ENCODE peak calls at places on chromosomes 4 and X, in nine cellular contexts. One of them, this sample, is unnamed.

GRCh38 chr4:77073106-77073858 is 2.5 kb downstream of the CCNI start:
- DNase-seq in AG04449: no peak
- DNase-seq in ACHN: no peak
- DNase-seq in Panc1: no peak
- DNase-seq in astrocyte of the spinal cord: peak
- DNase-seq in stimulated activated CD8-positive, alpha-beta memory T cell treated with anti-CD3 and anti-CD28 coated beads, Interleukin-15, amount 100 ng/mL, for 1 hour: no peak
- DNase-seq in HS-27A: no peak
- DNase-seq in activated CD8-positive, alpha-beta memory T cell treated with anti-CD3 and anti-CD28 coated beads for 4 hours: no peak
- DNase-seq in spleen: no peak
- DNase-seq in this sample: no peak

GRCh38 chrX:81868979-81869378 is 667.1 kb downstream of the SH3BGRL start:
- DNase-seq in AG04449: no peak
- DNase-seq in HS-27A: no peak
- DNase-seq in spleen: no peak
- DNase-seq in stimulated activated CD8-positive, alpha-beta memory T cell treated with anti-CD3 and anti-CD28 coated beads, Interleukin-15, amount 100 ng/mL, for 1 hour: no peak
- DNase-seq in ACHN: no peak
- DNase-seq in Panc1: no peak
- DNase-seq in activated CD8-positive, alpha-beta memory T cell treated with anti-CD3 and anti-CD28 coated beads for 4 hours: no peak
- DNase-seq in astrocyte of the spinal cord: no peak
- DNase-seq in this sample: no peak

GRCh38 chrX:45888518-45888917 is 656.7 kb downstream of the ZNF674 start:
- DNase-seq in spleen: no peak
- DNase-seq in astrocyte of the spinal cord: no peak
- DNase-seq in HS-27A: no peak
- DNase-seq in stimulated activated CD8-positive, alpha-beta memory T cell treated with anti-CD3 and anti-CD28 coated beads, Interleukin-15, amount 100 ng/mL, for 1 hour: no peak
- DNase-seq in activated CD8-positive, alpha-beta memory T cell treated with anti-CD3 and anti-CD28 coated beads for 4 hours: no peak
- DNase-seq in Panc1: no peak
- DNase-seq in ACHN: no peak
- DNase-seq in AG04449: no peak
- DNase-seq in this sample: no peak

GRCh38 chr4:106618920-106619319 is 250.3 kb upstream of the GIMD1 start:
- DNase-seq in astrocyte of the spinal cord: no peak
- DNase-seq in stimulated activated CD8-positive, alpha-beta memory T cell treated with anti-CD3 and anti-CD28 coated beads, Interleukin-15, amount 100 ng/mL, for 1 hour: no peak
- DNase-seq in HS-27A: peak
- DNase-seq in spleen: no peak
- DNase-seq in Panc1: no peak
- DNase-seq in ACHN: peak
- DNase-seq in activated CD8-positive, alpha-beta memory T cell treated with anti-CD3 and anti-CD28 coated beads for 4 hours: no peak
- DNase-seq in AG04449: no peak
- DNase-seq in this sample: no peak

GRCh38 chr4:176193898-176194297 is 1.5 kb downstream of the SPATA4 start:
- DNase-seq in activated CD8-positive, alpha-beta memory T cell treated with anti-CD3 and anti-CD28 coated beads for 4 hours: no peak
- DNase-seq in spleen: no peak
- DNase-seq in AG04449: peak
- DNase-seq in HS-27A: no peak
- DNase-seq in Panc1: peak
- DNase-seq in stimulated activated CD8-positive, alpha-beta memory T cell treated with anti-CD3 and anti-CD28 coated beads, Interleukin-15, amount 100 ng/mL, for 1 hour: no peak
- DNase-seq in ACHN: no peak
- DNase-seq in astrocyte of the spinal cord: peak
- DNase-seq in this sample: no peak

GRCh38 chr4:37794046-37794445 is 32.4 kb upstream of the PGM2 start:
- DNase-seq in AG04449: no peak
- DNase-seq in spleen: no peak
- DNase-seq in HS-27A: no peak
- DNase-seq in ACHN: no peak
- DNase-seq in Panc1: no peak
- DNase-seq in astrocyte of the spinal cord: no peak
- DNase-seq in activated CD8-positive, alpha-beta memory T cell treated with anti-CD3 and anti-CD28 coated beads for 4 hours: no peak
- DNase-seq in stimulated activated CD8-positive, alpha-beta memory T cell treated with anti-CD3 and anti-CD28 coated beads, Interleukin-15, amount 100 ng/mL, for 1 hour: no peak
- DNase-seq in this sample: no peak

GRCh38 chrX:8848921-8849320 is 47.7 kb upstream of the FAM9A start:
- DNase-seq in stimulated activated CD8-positive, alpha-beta memory T cell treated with anti-CD3 and anti-CD28 coated beads, Interleukin-15, amount 100 ng/mL, for 1 hour: no peak
- DNase-seq in Panc1: no peak
- DNase-seq in ACHN: peak
- DNase-seq in HS-27A: no peak
- DNase-seq in spleen: no peak
- DNase-seq in astrocyte of the spinal cord: no peak
- DNase-seq in AG04449: no peak
- DNase-seq in activated CD8-positive, alpha-beta memory T cell treated with anti-CD3 and anti-CD28 coated beads for 4 hours: no peak
- DNase-seq in this sample: no peak

GRCh38 chr4:94390804-94391410 is 48.3 kb upstream of the HPGDS start:
- DNase-seq in activated CD8-positive, alpha-beta memory T cell treated with anti-CD3 and anti-CD28 coated beads for 4 hours: no peak
- DNase-seq in AG04449: no peak
- DNase-seq in Panc1: no peak
- DNase-seq in HS-27A: no peak
- DNase-seq in ACHN: peak
- DNase-seq in astrocyte of the spinal cord: peak
- DNase-seq in stimulated activated CD8-positive, alpha-beta memory T cell treated with anti-CD3 and anti-CD28 coated beads, Interleukin-15, amount 100 ng/mL, for 1 hour: no peak
- DNase-seq in spleen: no peak
- DNase-seq in this sample: no peak

GRCh38 chr4:7988437-7988836 is 48.8 kb upstream of the AFAP1 start:
- DNase-seq in Panc1: no peak
- DNase-seq in ACHN: no peak
- DNase-seq in HS-27A: no peak
- DNase-seq in astrocyte of the spinal cord: no peak
- DNase-seq in activated CD8-positive, alpha-beta memory T cell treated with anti-CD3 and anti-CD28 coated beads for 4 hours: no peak
- DNase-seq in stimulated activated CD8-positive, alpha-beta memory T cell treated with anti-CD3 and anti-CD28 coated beads, Interleukin-15, amount 100 ng/mL, for 1 hour: no peak
- DNase-seq in spleen: no peak
- DNase-seq in AG04449: peak
- DNase-seq in this sample: no peak

GRCh38 chrX:104288269-104288668 is 33.5 kb upstream of the ESX1 start:
- DNase-seq in astrocyte of the spinal cord: no peak
- DNase-seq in stimulated activated CD8-positive, alpha-beta memory T cell treated with anti-CD3 and anti-CD28 coated beads, Interleukin-15, amount 100 ng/mL, for 1 hour: no peak
- DNase-seq in ACHN: no peak
- DNase-seq in AG04449: no peak
- DNase-seq in activated CD8-positive, alpha-beta memory T cell treated with anti-CD3 and anti-CD28 coated beads for 4 hours: no peak
- DNase-seq in HS-27A: no peak
- DNase-seq in spleen: no peak
- DNase-seq in Panc1: no peak
- DNase-seq in this sample: no peak

GRCh38 chr4:159367421-159368105 is 264.7 kb downstream of the RAPGEF2 start:
- DNase-seq in Panc1: no peak
- DNase-seq in HS-27A: no peak
- DNase-seq in activated CD8-positive, alpha-beta memory T cell treated with anti-CD3 and anti-CD28 coated beads for 4 hours: no peak
- DNase-seq in AG04449: no peak
- DNase-seq in ACHN: no peak
- DNase-seq in stimulated activated CD8-positive, alpha-beta memory T cell treated with anti-CD3 and anti-CD28 coated beads, Interleukin-15, amount 100 ng/mL, for 1 hour: no peak
- DNase-seq in spleen: no peak
- DNase-seq in astrocyte of the spinal cord: no peak
- DNase-seq in this sample: no peak

GRCh38 chr4:134388351-134388750 is 186.8 kb upstream of the PABPC4L start:
- DNase-seq in HS-27A: no peak
- DNase-seq in ACHN: no peak
- DNase-seq in activated CD8-positive, alpha-beta memory T cell treated with anti-CD3 and anti-CD28 coated beads for 4 hours: no peak
- DNase-seq in AG04449: no peak
- DNase-seq in stimulated activated CD8-positive, alpha-beta memory T cell treated with anti-CD3 and anti-CD28 coated beads, Interleukin-15, amount 100 ng/mL, for 1 hour: no peak
- DNase-seq in astrocyte of the spinal cord: no peak
- DNase-seq in Panc1: no peak
- DNase-seq in spleen: no peak
- DNase-seq in this sample: no peak

GRCh38 chr4:151226004-151226932 is 50.7 kb upstream of the PRSS48 start:
- DNase-seq in astrocyte of the spinal cord: peak
- DNase-seq in ACHN: peak
- DNase-seq in stimulated activated CD8-positive, alpha-beta memory T cell treated with anti-CD3 and anti-CD28 coated beads, Interleukin-15, amount 100 ng/mL, for 1 hour: no peak
- DNase-seq in spleen: no peak
- DNase-seq in AG04449: peak
- DNase-seq in activated CD8-positive, alpha-beta memory T cell treated with anti-CD3 and anti-CD28 coated beads for 4 hours: no peak
- DNase-seq in Panc1: peak
- DNase-seq in HS-27A: peak
- DNase-seq in this sample: no peak

GRCh38 chr4:38950159-38950558 is 82.0 kb downstream of the TMEM156 start:
- DNase-seq in activated CD8-positive, alpha-beta memory T cell treated with anti-CD3 and anti-CD28 coated beads for 4 hours: no peak
- DNase-seq in spleen: no peak
- DNase-seq in AG04449: no peak
- DNase-seq in astrocyte of the spinal cord: no peak
- DNase-seq in Panc1: no peak
- DNase-seq in stimulated activated CD8-positive, alpha-beta memory T cell treated with anti-CD3 and anti-CD28 coated beads, Interleukin-15, amount 100 ng/mL, for 1 hour: no peak
- DNase-seq in HS-27A: no peak
- DNase-seq in ACHN: no peak
- DNase-seq in this sample: no peak

GRCh38 chr4:188986271-188986689 is 847.0 kb downstream of the TRIML1 start:
- DNase-seq in AG04449: peak
- DNase-seq in Panc1: peak
- DNase-seq in spleen: no peak
- DNase-seq in ACHN: no peak
- DNase-seq in stimulated activated CD8-positive, alpha-beta memory T cell treated with anti-CD3 and anti-CD28 coated beads, Interleukin-15, amount 100 ng/mL, for 1 hour: no peak
- DNase-seq in astrocyte of the spinal cord: peak
- DNase-seq in HS-27A: no peak
- DNase-seq in activated CD8-positive, alpha-beta memory T cell treated with anti-CD3 and anti-CD28 coated beads for 4 hours: no peak
- DNase-seq in this sample: no peak

GRCh38 chr4:86924805-86925204 is 10.0 kb upstream of the AFF1 start:
- DNase-seq in ACHN: peak
- DNase-seq in stimulated activated CD8-positive, alpha-beta memory T cell treated with anti-CD3 and anti-CD28 coated beads, Interleukin-15, amount 100 ng/mL, for 1 hour: no peak
- DNase-seq in Panc1: no peak
- DNase-seq in AG04449: peak
- DNase-seq in astrocyte of the spinal cord: peak
- DNase-seq in activated CD8-positive, alpha-beta memory T cell treated with anti-CD3 and anti-CD28 coated beads for 4 hours: no peak
- DNase-seq in HS-27A: peak
- DNase-seq in spleen: no peak
- DNase-seq in this sample: no peak

GRCh38 chr4:185396724-185397402 is at the start of gene ANKRD37:
- DNase-seq in spleen: peak
- DNase-seq in stimulated activated CD8-positive, alpha-beta memory T cell treated with anti-CD3 and anti-CD28 coated beads, Interleukin-15, amount 100 ng/mL, for 1 hour: no peak
- DNase-seq in ACHN: no peak
- DNase-seq in Panc1: no peak
- DNase-seq in astrocyte of the spinal cord: peak
- DNase-seq in HS-27A: no peak
- DNase-seq in AG04449: no peak
- DNase-seq in activated CD8-positive, alpha-beta memory T cell treated with anti-CD3 and anti-CD28 coated beads for 4 hours: no peak
- DNase-seq in this sample: no peak

GRCh38 chrX:53266175-53266574 is 15.2 kb downstream of the IQSEC2 start:
- DNase-seq in AG04449: no peak
- DNase-seq in Panc1: no peak
- DNase-seq in HS-27A: no peak
- DNase-seq in stimulated activated CD8-positive, alpha-beta memory T cell treated with anti-CD3 and anti-CD28 coated beads, Interleukin-15, amount 100 ng/mL, for 1 hour: no peak
- DNase-seq in astrocyte of the spinal cord: no peak
- DNase-seq in activated CD8-positive, alpha-beta memory T cell treated with anti-CD3 and anti-CD28 coated beads for 4 hours: no peak
- DNase-seq in spleen: no peak
- DNase-seq in ACHN: no peak
- DNase-seq in this sample: no peak

GRCh38 chr4:98642991-98643426 is 15.4 kb downstream of the TSPAN5 start:
- DNase-seq in Panc1: peak
- DNase-seq in spleen: no peak
- DNase-seq in AG04449: no peak
- DNase-seq in activated CD8-positive, alpha-beta memory T cell treated with anti-CD3 and anti-CD28 coated beads for 4 hours: no peak
- DNase-seq in stimulated activated CD8-positive, alpha-beta memory T cell treated with anti-CD3 and anti-CD28 coated beads, Interleukin-15, amount 100 ng/mL, for 1 hour: no peak
- DNase-seq in ACHN: peak
- DNase-seq in HS-27A: no peak
- DNase-seq in astrocyte of the spinal cord: peak
- DNase-seq in this sample: no peak

GRCh38 chr4:2255501-2256155 is 6.3 kb downstream of the MXD4 start:
- DNase-seq in AG04449: no peak
- DNase-seq in stimulated activated CD8-positive, alpha-beta memory T cell treated with anti-CD3 and anti-CD28 coated beads, Interleukin-15, amount 100 ng/mL, for 1 hour: no peak
- DNase-seq in ACHN: no peak
- DNase-seq in Panc1: no peak
- DNase-seq in spleen: peak
- DNase-seq in HS-27A: no peak
- DNase-seq in astrocyte of the spinal cord: peak
- DNase-seq in activated CD8-positive, alpha-beta memory T cell treated with anti-CD3 and anti-CD28 coated beads for 4 hours: no peak
- DNase-seq in this sample: no peak

GRCh38 chr4:84826681-84827080 is 139.8 kb downstream of the WDFY3 start:
- DNase-seq in astrocyte of the spinal cord: no peak
- DNase-seq in ACHN: no peak
- DNase-seq in HS-27A: no peak
- DNase-seq in spleen: no peak
- DNase-seq in stimulated activated CD8-positive, alpha-beta memory T cell treated with anti-CD3 and anti-CD28 coated beads, Interleukin-15, amount 100 ng/mL, for 1 hour: no peak
- DNase-seq in activated CD8-positive, alpha-beta memory T cell treated with anti-CD3 and anti-CD28 coated beads for 4 hours: no peak
- DNase-seq in AG04449: no peak
- DNase-seq in Panc1: no peak
- DNase-seq in this sample: no peak

GRCh38 chr4:128310266-128310697 is 22.7 kb upstream of the PGRMC2 start:
- DNase-seq in AG04449: no peak
- DNase-seq in ACHN: peak
- DNase-seq in spleen: no peak
- DNase-seq in Panc1: no peak
- DNase-seq in activated CD8-positive, alpha-beta memory T cell treated with anti-CD3 and anti-CD28 coated beads for 4 hours: no peak
- DNase-seq in HS-27A: no peak
- DNase-seq in stimulated activated CD8-positive, alpha-beta memory T cell treated with anti-CD3 and anti-CD28 coated beads, Interleukin-15, amount 100 ng/mL, for 1 hour: no peak
- DNase-seq in astrocyte of the spinal cord: no peak
- DNase-seq in this sample: no peak

GRCh38 chrX:109890910-109891502 is 111.9 kb upstream of the TMEM164 start:
- DNase-seq in stimulated activated CD8-positive, alpha-beta memory T cell treated with anti-CD3 and anti-CD28 coated beads, Interleukin-15, amount 100 ng/mL, for 1 hour: peak
- DNase-seq in astrocyte of the spinal cord: peak
- DNase-seq in HS-27A: peak
- DNase-seq in Panc1: peak
- DNase-seq in activated CD8-positive, alpha-beta memory T cell treated with anti-CD3 and anti-CD28 coated beads for 4 hours: peak
- DNase-seq in ACHN: peak
- DNase-seq in spleen: peak
- DNase-seq in AG04449: no peak
- DNase-seq in this sample: peak

GRCh38 chr4:181661090-181661489 is 582.1 kb upstream of the TENM3 start:
- DNase-seq in ACHN: no peak
- DNase-seq in spleen: no peak
- DNase-seq in Panc1: no peak
- DNase-seq in AG04449: no peak
- DNase-seq in astrocyte of the spinal cord: peak
- DNase-seq in stimulated activated CD8-positive, alpha-beta memory T cell treated with anti-CD3 and anti-CD28 coated beads, Interleukin-15, amount 100 ng/mL, for 1 hour: no peak
- DNase-seq in activated CD8-positive, alpha-beta memory T cell treated with anti-CD3 and anti-CD28 coated beads for 4 hours: no peak
- DNase-seq in HS-27A: no peak
- DNase-seq in this sample: no peak

GRCh38 chr4:24742773-24743676 is 52.3 kb upstream of the SOD3 start:
- DNase-seq in ACHN: no peak
- DNase-seq in stimulated activated CD8-positive, alpha-beta memory T cell treated with anti-CD3 and anti-CD28 coated beads, Interleukin-15, amount 100 ng/mL, for 1 hour: no peak
- DNase-seq in activated CD8-positive, alpha-beta memory T cell treated with anti-CD3 and anti-CD28 coated beads for 4 hours: no peak
- DNase-seq in astrocyte of the spinal cord: no peak
- DNase-seq in AG04449: no peak
- DNase-seq in spleen: no peak
- DNase-seq in HS-27A: no peak
- DNase-seq in Panc1: no peak
- DNase-seq in this sample: no peak

GRCh38 chrX:45758319-45758718 is 557.6 kb upstream of the DIPK2B start:
- DNase-seq in activated CD8-positive, alpha-beta memory T cell treated with anti-CD3 and anti-CD28 coated beads for 4 hours: no peak
- DNase-seq in ACHN: peak
- DNase-seq in Panc1: no peak
- DNase-seq in stimulated activated CD8-positive, alpha-beta memory T cell treated with anti-CD3 and anti-CD28 coated beads, Interleukin-15, amount 100 ng/mL, for 1 hour: no peak
- DNase-seq in astrocyte of the spinal cord: peak
- DNase-seq in spleen: no peak
- DNase-seq in HS-27A: peak
- DNase-seq in AG04449: no peak
- DNase-seq in this sample: no peak

GRCh38 chrX:136907626-136908025 is 27.1 kb upstream of the RBMX start:
- DNase-seq in ACHN: no peak
- DNase-seq in stimulated activated CD8-positive, alpha-beta memory T cell treated with anti-CD3 and anti-CD28 coated beads, Interleukin-15, amount 100 ng/mL, for 1 hour: no peak
- DNase-seq in Panc1: no peak
- DNase-seq in HS-27A: no peak
- DNase-seq in spleen: no peak
- DNase-seq in activated CD8-positive, alpha-beta memory T cell treated with anti-CD3 and anti-CD28 coated beads for 4 hours: no peak
- DNase-seq in AG04449: no peak
- DNase-seq in astrocyte of the spinal cord: no peak
- DNase-seq in this sample: no peak

GRCh38 chr4:40403079-40403478 is 67.9 kb downstream of the CHRNA9 start:
- DNase-seq in spleen: no peak
- DNase-seq in AG04449: no peak
- DNase-seq in activated CD8-positive, alpha-beta memory T cell treated with anti-CD3 and anti-CD28 coated beads for 4 hours: no peak
- DNase-seq in Panc1: no peak
- DNase-seq in ACHN: no peak
- DNase-seq in astrocyte of the spinal cord: no peak
- DNase-seq in stimulated activated CD8-positive, alpha-beta memory T cell treated with anti-CD3 and anti-CD28 coated beads, Interleukin-15, amount 100 ng/mL, for 1 hour: no peak
- DNase-seq in HS-27A: no peak
- DNase-seq in this sample: no peak

GRCh38 chr4:174669278-174669677 is 147.0 kb upstream of the HPGD start:
- DNase-seq in astrocyte of the spinal cord: peak
- DNase-seq in activated CD8-positive, alpha-beta memory T cell treated with anti-CD3 and anti-CD28 coated beads for 4 hours: no peak
- DNase-seq in AG04449: peak
- DNase-seq in stimulated activated CD8-positive, alpha-beta memory T cell treated with anti-CD3 and anti-CD28 coated beads, Interleukin-15, amount 100 ng/mL, for 1 hour: no peak
- DNase-seq in Panc1: peak
- DNase-seq in ACHN: peak
- DNase-seq in spleen: no peak
- DNase-seq in HS-27A: peak
- DNase-seq in this sample: no peak

GRCh38 chr4:135777386-135777785 is 1575.8 kb upstream of the PABPC4L start:
- DNase-seq in astrocyte of the spinal cord: no peak
- DNase-seq in stimulated activated CD8-positive, alpha-beta memory T cell treated with anti-CD3 and anti-CD28 coated beads, Interleukin-15, amount 100 ng/mL, for 1 hour: no peak
- DNase-seq in spleen: no peak
- DNase-seq in AG04449: no peak
- DNase-seq in ACHN: no peak
- DNase-seq in activated CD8-positive, alpha-beta memory T cell treated with anti-CD3 and anti-CD28 coated beads for 4 hours: no peak
- DNase-seq in Panc1: no peak
- DNase-seq in HS-27A: no peak
- DNase-seq in this sample: no peak

GRCh38 chrX:30150196-30150895 is 65.0 kb upstream of the MAGEB2 start:
- DNase-seq in stimulated activated CD8-positive, alpha-beta memory T cell treated with anti-CD3 and anti-CD28 coated beads, Interleukin-15, amount 100 ng/mL, for 1 hour: no peak
- DNase-seq in spleen: peak
- DNase-seq in AG04449: no peak
- DNase-seq in activated CD8-positive, alpha-beta memory T cell treated with anti-CD3 and anti-CD28 coated beads for 4 hours: no peak
- DNase-seq in HS-27A: no peak
- DNase-seq in astrocyte of the spinal cord: no peak
- DNase-seq in Panc1: no peak
- DNase-seq in ACHN: no peak
- DNase-seq in this sample: no peak